ENCODE peak calls at places on chromosome 1, in ten cellular contexts. X is body of pancreas; T is activated gamma-delta T cell treated with anti-CD3 and anti-CD28 coated beads, Interleukin-2, amount 50 U/mL, for 16 hours; P is dorsolateral prefrontal cortex; N is activated T-helper 2 cell treated with anti-CD3 and anti-CD28 coated beads, Interferon-gamma antibody, Interleukin-2, Interleukin-4, amounts not matched to agents 10 μg/mL and 5 μg/mL and 100 μg/mL, durations not matched to agents 14 hours and 24 hours and 36 hours; H is NCI-H187; O is iPS-NIHi11; W is activated T-helper 1 cell treated with anti-CD3 and anti-CD28 coated beads, Interleukin-12 subunit alpha, Interleukin-12 subunit beta, Interleukin-2, Interleukin-4 antibody, amounts not matched to agents 30 ng/mL and 10 ng/mL and 1 ng/mL, durations not matched to agents 14 hours and 24 hours and 36 hours; E is neural crest cell; G is mucosa of gallbladder. Y is an unnamed sample.

GRCh38 chr1:203034422-203035110 is 8.3 kb downstream of the PPFIA4 start:
- DNase-seq in T (no peak), E (no peak), O (peak), P (no peak), H (no peak), N (no peak), X (peak), W (no peak), G (no peak), Y (no peak)

GRCh38 chr1:1090424-1091343 is 16.6 kb upstream of the RNF223 start:
- DNase-seq in O (no peak), P (peak), E (no peak), G (no peak), X (no peak), T (no peak), H (no peak), W (no peak), N (no peak), Y (no peak)

GRCh38 chr1:229318056-229318455 is 24.8 kb downstream of the CCSAP start:
- DNase-seq in G (no peak), H (no peak), T (no peak), E (no peak), N (no peak), X (no peak), W (no peak), P (no peak), O (no peak), Y (no peak)

GRCh38 chr1:21804536-21804935 is 7.5 kb upstream of the LDLRAD2 start:
- DNase-seq in H (no peak), O (no peak), G (no peak), N (no peak), T (no peak), E (no peak), P (no peak), X (no peak), W (no peak), Y (no peak)

GRCh38 chr1:212070720-212071302 is 35.3 kb downstream of the DTL start:
- DNase-seq in N (no peak), X (no peak), G (no peak), T (no peak), O (peak), P (no peak), E (no peak), H (no peak), W (no peak), Y (no peak)

GRCh38 chr1:7555391-7556185 is 215.5 kb upstream of the VAMP3 start:
- DNase-seq in G (no peak), N (no peak), H (no peak), T (no peak), O (no peak), X (no peak), P (no peak), W (no peak), E (no peak), Y (no peak)

GRCh38 chr1:229114315-229114714 is 156.6 kb upstream of the RAB4A start:
- DNase-seq in N (no peak), P (no peak), H (no peak), E (no peak), T (no peak), W (no peak), X (no peak), G (no peak), O (no peak), Y (no peak)

GRCh38 chr1:27402349-27402754 is 9.9 kb downstream of the GPR3 start:
- DNase-seq in T (no peak), W (no peak), N (no peak), O (peak), E (no peak), G (peak), H (no peak), P (peak), X (peak), Y (peak)

GRCh38 chr1:172779501-172779900 is 120.6 kb downstream of the FASLG start:
- DNase-seq in O (no peak), X (no peak), P (no peak), T (no peak), W (no peak), H (no peak), E (no peak), N (no peak), G (no peak), Y (no peak)

GRCh38 chr1:84366786-84367185 is 31.5 kb upstream of the DNASE2B start:
- DNase-seq in N (no peak), O (no peak), T (no peak), G (no peak), P (no peak), E (no peak), H (no peak), W (no peak), X (no peak), Y (no peak)

GRCh38 chr1:235675152-235675890 is 25.7 kb upstream of the GNG4 start:
- DNase-seq in N (no peak), P (no peak), H (no peak), O (no peak), T (no peak), W (no peak), G (no peak), X (no peak), E (no peak), Y (no peak)

GRCh38 chr1:25522240-25522639 is 21.2 kb upstream of the LDLRAP1 start:
- DNase-seq in H (no peak), O (no peak), T (no peak), W (no peak), N (no peak), X (no peak), E (no peak), G (no peak), P (peak), Y (no peak)

GRCh38 chr1:192099328-192099727 is 58.9 kb upstream of the RGS18 start:
- DNase-seq in O (no peak), W (no peak), G (no peak), H (no peak), P (no peak), N (no peak), T (no peak), E (no peak), X (no peak), Y (no peak)

GRCh38 chr1:94589728-94590127 is 48.2 kb upstream of the F3 start:
- DNase-seq in P (no peak), W (no peak), T (no peak), N (no peak), E (no peak), G (no peak), X (no peak), O (no peak), H (no peak), Y (no peak)

GRCh38 chr1:69167876-69168275 is 399.8 kb upstream of the LRRC7 start:
- DNase-seq in N (no peak), O (no peak), H (no peak), W (no peak), E (no peak), X (no peak), T (no peak), G (no peak), P (no peak), Y (no peak)

GRCh38 chr1:29851666-29852065 is 615.3 kb downstream of the PTPRU start:
- DNase-seq in T (no peak), O (no peak), G (no peak), N (no peak), H (no peak), X (no peak), W (no peak), E (no peak), P (no peak), Y (no peak)

GRCh38 chr1:205709059-205709398 is 28.7 kb upstream of the SLC45A3 start:
- DNase-seq in N (no peak), H (no peak), E (no peak), X (no peak), T (no peak), P (no peak), O (no peak), W (no peak), G (no peak), Y (no peak)

GRCh38 chr1:4944911-4945310 is 290.5 kb downstream of the AJAP1 start:
- DNase-seq in P (no peak), W (no peak), H (no peak), T (no peak), O (no peak), E (no peak), N (no peak), X (no peak), G (no peak), Y (no peak)

GRCh38 chr1:168227620-168228019 is 1.8 kb downstream of the SFT2D2 start:
- DNase-seq in W (no peak), G (no peak), N (no peak), E (no peak), P (no peak), T (no peak), X (no peak), O (no peak), H (no peak), Y (no peak)

GRCh38 chr1:56645663-56646330 is 683 bp downstream of the PRKAA2 start:
- DNase-seq in N (no peak), T (no peak), W (no peak), P (peak), O (peak), G (peak), E (no peak), X (peak), H (no peak), Y (peak)

GRCh38 chr1:181356505-181357340 is 126.6 kb upstream of the CACNA1E start:
- DNase-seq in W (no peak), O (no peak), N (no peak), P (no peak), E (no peak), X (no peak), T (no peak), H (no peak), G (peak), Y (no peak)

GRCh38 chr1:71721532-71721931 is 560.8 kb downstream of the NEGR1 start:
- DNase-seq in W (no peak), G (no peak), H (no peak), N (no peak), X (no peak), O (no peak), E (no peak), T (no peak), P (no peak), Y (no peak)

GRCh38 chr1:228333739-228334115 is 72.9 kb downstream of the TRIM11 start:
- DNase-seq in E (no peak), H (no peak), N (no peak), W (no peak), T (no peak), P (peak), O (no peak), G (no peak), X (no peak), Y (no peak)

GRCh38 chr1:186530104-186530503 is 69.2 kb upstream of the PDC start:
- DNase-seq in P (no peak), H (no peak), T (no peak), O (no peak), X (no peak), W (no peak), G (no peak), E (no peak), N (no peak), Y (no peak)

GRCh38 chr1:8495928-8496401 is 178.1 kb downstream of the SLC45A1 start:
- DNase-seq in G (no peak), P (no peak), O (no peak), W (no peak), T (peak), H (no peak), E (no peak), X (no peak), N (no peak), Y (no peak)

GRCh38 chr1:46581685-46582455 is 22.2 kb downstream of the MKNK1 start:
- DNase-seq in H (no peak), T (peak), P (no peak), G (no peak), W (peak), X (no peak), E (no peak), N (peak), O (no peak), Y (no peak)

GRCh38 chr1:47766832-47767740 is 230.1 kb downstream of the TRABD2B start:
- DNase-seq in P (no peak), T (no peak), O (no peak), X (peak), G (no peak), N (no peak), E (no peak), W (no peak), H (no peak), Y (no peak)

GRCh38 chr1:65068202-65069011 is 79.6 kb upstream of the AK4 start:
- DNase-seq in P (no peak), O (no peak), G (no peak), T (no peak), X (peak), E (no peak), W (no peak), H (no peak), N (no peak), Y (peak)

GRCh38 chr1:43750083-43750482 is 42.7 kb downstream of the ST3GAL3 start:
- DNase-seq in N (no peak), H (no peak), G (no peak), O (no peak), W (no peak), X (no peak), P (no peak), E (no peak), T (no peak), Y (no peak)

GRCh38 chr1:50378757-50379156 is 44.5 kb downstream of the DMRTA2 start:
- DNase-seq in X (no peak), W (no peak), H (no peak), O (no peak), T (no peak), P (no peak), N (no peak), E (no peak), G (no peak), Y (no peak)

GRCh38 chr1:30111431-30111830 is 612.0 kb downstream of the MATN1 start:
- DNase-seq in O (peak), P (peak), N (no peak), T (no peak), H (peak), E (peak), W (peak), G (peak), X (peak), Y (peak)

GRCh38 chr1:5490640-5491039 is 501.6 kb downstream of the NPHP4 start:
- DNase-seq in H (no peak), E (no peak), W (no peak), O (no peak), X (no peak), N (no peak), P (no peak), T (no peak), G (no peak), Y (no peak)

GRCh38 chr1:98732985-98733781 is 71.7 kb downstream of the SNX7 start:
- DNase-seq in T (no peak), W (no peak), E (no peak), P (no peak), X (no peak), N (no peak), G (peak), O (no peak), H (no peak), Y (no peak)

GRCh38 chr1:83999316-83999819 is 436 bp upstream of the TTLL7 start:
- DNase-seq in T (no peak), G (peak), P (no peak), N (no peak), W (no peak), O (peak), E (no peak), X (peak), H (peak), Y (peak)

GRCh38 chr1:203206116-203206687 is 19.7 kb upstream of the CHI3L1 start:
- DNase-seq in N (no peak), X (no peak), H (no peak), T (no peak), P (no peak), W (no peak), G (no peak), E (no peak), O (no peak), Y (no peak)

GRCh38 chr1:97137862-97138514 is 416.4 kb downstream of the PTBP2 start:
- DNase-seq in O (peak), P (no peak), W (no peak), X (peak), N (no peak), E (no peak), H (peak), T (no peak), G (peak), Y (peak)

GRCh38 chr1:23421752-23422312 is 2.7 kb downstream of the TCEA3 start:
- DNase-seq in O (no peak), T (no peak), X (peak), P (no peak), E (no peak), W (no peak), G (no peak), N (no peak), H (no peak), Y (peak)